ENCODE peak calls at places on chromosomes 1 and 21, in seven cellular contexts. M is mesenchymal stem cell, E is PC-9, U is lower lobe of right lung, V is cardiac muscle cell, A is suprapubic skin, W is GM23338. Y is an unnamed sample. For H3K27me3, the result is how much of the 10 kb centered on the place peaks cover.

GRCh38 chr1:208434008-208434407 is 189.8 kb upstream of the PLXNA2 start:
- DNase-seq in U (no peak), M (peak), E (no peak), A (no peak), V (peak), W (no peak), Y (no peak)

GRCh38 chr1:12464028-12464427 is 154.0 kb downstream of the DHRS3 start:
- DNase-seq in V (no peak), M (no peak), W (no peak), A (no peak), U (no peak), E (no peak), Y (no peak)

GRCh38 chr1:1984560-1985070 is 19.0 kb downstream of the CFAP74 start:
- DNase-seq in A (no peak), W (no peak), M (no peak), V (no peak), E (no peak), U (no peak), Y (no peak)

GRCh38 chr1:171817511-171818265 is 23.6 kb upstream of the DNM3 start:
- DNase-seq in A (no peak), V (no peak), U (no peak), E (peak), W (peak), M (peak), Y (no peak)

GRCh38 chr21:41098481-41098880 is 69.5 kb upstream of the BACE2 start:
- DNase-seq in M (no peak), W (no peak), V (no peak), A (no peak), U (no peak), E (no peak), Y (no peak)

GRCh38 chr1:211229365-211229759 is 29.8 kb upstream of the RCOR3 start:
- DNase-seq in W (no peak), E (no peak), U (no peak), A (no peak), V (no peak), M (no peak), Y (no peak)

GRCh38 chr1:95371666-95372320 is 137.8 kb downstream of the RWDD3 start:
- DNase-seq in U (no peak), E (no peak), V (no peak), W (no peak), M (no peak), A (no peak), Y (no peak)

GRCh38 chr1:11765661-11766428 is 3.9 kb downstream of the C1orf167 start:
- DNase-seq in V (no peak), U (no peak), M (no peak), E (no peak), A (no peak), W (no peak), Y (no peak)

GRCh38 chr1:53577141-53578100 is 118.2 kb downstream of the DMRTB1 start:
- DNase-seq in V (no peak), W (peak), U (no peak), E (no peak), M (no peak), A (peak), Y (no peak)

GRCh38 chr1:92708368-92708950 is 76.4 kb downstream of the EVI5 start:
- DNase-seq in W (no peak), U (no peak), V (no peak), M (peak), E (no peak), A (no peak), Y (no peak)

GRCh38 chr1:32813941-32814739 is 3.0 kb downstream of the YARS1 start:
- DNase-seq in W (no peak), M (peak), U (no peak), E (no peak), V (no peak), A (no peak), Y (no peak)

GRCh38 chr1:52967666-52968065 is 40.6 kb downstream of the SCP2 start:
- DNase-seq in E (no peak), M (no peak), U (no peak), A (no peak), V (no peak), W (no peak), Y (no peak)

GRCh38 chr1:227136210-227136609 is 182.1 kb downstream of the CDC42BPA start:
- DNase-seq in E (no peak), A (no peak), M (no peak), W (no peak), V (no peak), U (no peak), Y (no peak)

GRCh38 chr1:234106032-234106431 is 201.6 kb downstream of the SLC35F3 start:
- DNase-seq in V (no peak), E (no peak), A (no peak), M (no peak), W (no peak), U (no peak), Y (no peak)

GRCh38 chr21:35528109-35529042 is 479.3 kb upstream of the RUNX1 start:
- DNase-seq in M (no peak), U (peak), V (no peak), A (no peak), W (no peak), E (no peak), Y (peak)

GRCh38 chr21:34311561-34312330 is 52.1 kb upstream of the KCNE2 start:
- DNase-seq in W (no peak), A (no peak), E (no peak), U (no peak), V (no peak), M (no peak), Y (no peak)

GRCh38 chr1:53182111-53182593 is 14.5 kb upstream of the CPT2 start:
- DNase-seq in V (peak), A (peak), U (peak), E (peak), W (peak), M (peak), Y (peak)

GRCh38 chr1:229781453-229781852 is 155.4 kb downstream of the URB2 start:
- DNase-seq in W (peak), U (peak), M (no peak), V (no peak), E (no peak), A (no peak), Y (no peak)

GRCh38 chr1:87292684-87293493 is 35.8 kb upstream of the LMO4 start:
- DNase-seq in E (peak), M (peak), U (no peak), A (no peak), V (peak), W (peak), Y (peak)

GRCh38 chr1:71043061-71043460 is 4.6 kb downstream of the PTGER3 start:
- DNase-seq in U (no peak), A (no peak), E (no peak), V (no peak), M (no peak), W (no peak), Y (no peak)

GRCh38 chr1:11147371-11147770 is 41.8 kb upstream of the ANGPTL7 start:
- DNase-seq in V (no peak), M (no peak), U (no peak), E (peak), W (no peak), A (no peak), Y (no peak)

GRCh38 chr1:182003953-182004586 is 57.4 kb downstream of the ZNF648 start:
- DNase-seq in A (no peak), V (no peak), U (no peak), W (peak), M (no peak), E (no peak), Y (peak)

GRCh38 chr1:22530701-22531100 is 32.6 kb upstream of the EPHA8 start:
- DNase-seq in E (no peak), A (no peak), U (no peak), W (no peak), M (no peak), V (no peak), Y (no peak)

GRCh38 chr21:37631319-37632117 is 264.9 kb downstream of the DYRK1A start:
- DNase-seq in V (no peak), U (no peak), M (peak), W (peak), A (no peak), E (peak), Y (no peak)

GRCh38 chr1:24191860-24192259 is 4.8 kb upstream of the IFNLR1 start:
- DNase-seq in A (no peak), E (peak), U (no peak), V (no peak), W (no peak), M (peak), Y (no peak)

GRCh38 chr1:33228935-33229487 is 27.3 kb upstream of the ZNF362 start:
- DNase-seq in V (no peak), A (no peak), W (no peak), U (no peak), M (peak), E (peak), Y (peak)

GRCh38 chr1:202860744-202861419 is 28.1 kb downstream of the RABIF start:
- DNase-seq in E (peak), U (peak), A (no peak), M (peak), V (peak), W (peak), Y (peak)

GRCh38 chr1:156433602-156434001 is 64.6 kb downstream of the RHBG start:
- DNase-seq in A (no peak), U (no peak), M (no peak), E (no peak), W (peak), V (no peak), Y (no peak)

GRCh38 chr1:242530761-242531160 is 6.3 kb upstream of the PLD5 start:
- DNase-seq in U (no peak), V (no peak), A (no peak), M (no peak), W (no peak), E (no peak), Y (no peak)

GRCh38 chr21:46294647-46295176 is 8.6 kb downstream of the YBEY start:
- DNase-seq in E (peak), M (peak), A (no peak), W (no peak), U (peak), V (no peak), Y (peak)

GRCh38 chr1:90879281-90879680 is 142.6 kb downstream of the ZNF644 start:
- DNase-seq in E (no peak), A (no peak), M (peak), V (no peak), W (peak), U (no peak), Y (no peak)

GRCh38 chr1:56202743-56203142 is 376.6 kb downstream of the PLPP3 start:
- DNase-seq in U (no peak), W (no peak), E (no peak), A (no peak), M (peak), V (no peak), Y (no peak)

GRCh38 chr1:167922611-167923074 is 8.7 kb upstream of the ADCY10 start:
- DNase-seq in A (no peak), U (no peak), V (no peak), E (peak), M (no peak), W (no peak), Y (no peak)

GRCh38 chr1:230825061-230825803 is 43.1 kb downstream of the C1orf198 start:
- DNase-seq in E (peak), U (no peak), M (peak), V (no peak), W (no peak), A (no peak), Y (no peak)

GRCh38 chr1:23585321-23586022 is 26.2 kb upstream of the ID3 start:
- DNase-seq in A (peak), U (no peak), W (no peak), V (no peak), E (peak), M (peak), Y (no peak)

GRCh38 chr1:115670476-115671175 is 28.9 kb downstream of the VANGL1 start:
- DNase-seq in M (no peak), W (no peak), A (no peak), V (no peak), E (peak), U (no peak), Y (no peak)

GRCh38 chr1:40384413-40384762 is 10.9 kb downstream of the SMAP2 start:
- DNase-seq in M (no peak), W (peak), E (no peak), U (no peak), A (no peak), V (no peak), Y (no peak)

GRCh38 chr1:67711850-67712202 is 26.8 kb downstream of the GADD45A start:
- DNase-seq in V (no peak), E (no peak), M (peak), A (no peak), W (no peak), U (no peak), Y (no peak)

GRCh38 chr1:223363057-223363855 is 720 bp downstream of the SUSD4 start:
- DNase-seq in E (no peak), U (peak), W (peak), A (no peak), V (peak), M (peak), Y (peak)

GRCh38 chr1:65339866-65340483 is 30.6 kb downstream of the DNAJC6 start:
- DNase-seq in W (no peak), E (peak), M (peak), U (no peak), V (peak), A (no peak), Y (no peak)

DNA sequence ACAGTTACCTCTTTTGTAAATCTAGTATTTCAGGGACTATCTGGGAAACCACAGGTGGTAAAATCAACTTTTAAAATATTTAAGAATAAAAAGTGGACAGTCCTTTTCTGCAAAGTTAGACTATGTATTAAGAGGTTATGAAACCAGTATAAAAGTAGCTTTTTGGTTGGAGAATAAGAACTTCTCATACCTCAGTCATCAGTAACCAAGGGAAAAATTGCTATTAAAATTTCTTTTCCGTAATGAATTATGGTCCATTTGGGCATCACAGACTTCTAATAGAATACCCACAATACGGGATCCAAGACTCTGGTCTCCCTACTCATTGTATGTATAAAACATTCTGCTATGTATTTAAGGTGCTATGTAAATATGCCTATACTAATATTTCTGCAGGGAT is 51.9 kb downstream of the ABL2 start:
- DNase-seq in M (no peak), A (no peak), E (no peak), V (no peak), W (no peak), U (no peak), Y (no peak)
- H3K4me3 ChIP-seq in M (no peak), A (no peak), E (no peak), V (no peak), W (no peak), U (no peak), Y (no peak)

DNA sequence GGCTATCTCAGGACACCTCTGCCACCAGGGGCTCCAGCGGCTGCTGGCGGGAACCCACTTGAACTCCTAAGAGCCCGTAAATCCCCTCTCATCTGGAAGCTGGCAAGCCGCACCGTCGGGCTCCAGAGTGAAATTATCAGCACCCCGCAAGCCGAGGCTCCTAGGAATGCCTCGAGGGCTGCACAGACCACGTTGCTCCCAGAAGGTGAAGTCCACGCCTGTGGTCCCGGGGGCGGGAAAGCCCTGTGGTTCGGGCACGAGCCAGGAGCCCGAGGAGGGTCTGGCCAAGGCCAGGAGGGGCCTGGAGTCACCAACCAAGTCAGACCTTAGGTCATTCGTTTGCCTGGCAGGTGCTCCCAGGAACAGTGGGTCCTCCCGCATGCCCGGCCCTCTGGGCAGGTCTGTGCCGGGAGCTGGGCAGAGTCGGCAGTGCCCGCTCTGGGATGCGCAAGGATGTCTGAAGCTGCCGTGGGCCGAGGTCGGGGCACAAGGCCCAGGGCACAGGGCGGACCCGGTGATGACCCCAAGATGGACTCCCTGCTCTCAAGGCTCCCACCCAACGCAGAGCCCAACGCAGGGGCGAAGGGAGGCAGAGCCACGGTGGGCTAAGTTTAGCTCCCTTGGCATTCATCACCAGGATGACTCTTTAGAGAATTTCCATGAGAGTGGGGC is 8.9 kb downstream of the ACTRT2 start:
- DNase-seq in U (no peak), M (no peak), W (no peak), E (no peak), A (peak), V (no peak), Y (no peak)
- H3K27me3 ChIP-seq in U (under half), M (under half), W (under half), E (half or more), A (half or more), V (under half), Y (under half)

DNA sequence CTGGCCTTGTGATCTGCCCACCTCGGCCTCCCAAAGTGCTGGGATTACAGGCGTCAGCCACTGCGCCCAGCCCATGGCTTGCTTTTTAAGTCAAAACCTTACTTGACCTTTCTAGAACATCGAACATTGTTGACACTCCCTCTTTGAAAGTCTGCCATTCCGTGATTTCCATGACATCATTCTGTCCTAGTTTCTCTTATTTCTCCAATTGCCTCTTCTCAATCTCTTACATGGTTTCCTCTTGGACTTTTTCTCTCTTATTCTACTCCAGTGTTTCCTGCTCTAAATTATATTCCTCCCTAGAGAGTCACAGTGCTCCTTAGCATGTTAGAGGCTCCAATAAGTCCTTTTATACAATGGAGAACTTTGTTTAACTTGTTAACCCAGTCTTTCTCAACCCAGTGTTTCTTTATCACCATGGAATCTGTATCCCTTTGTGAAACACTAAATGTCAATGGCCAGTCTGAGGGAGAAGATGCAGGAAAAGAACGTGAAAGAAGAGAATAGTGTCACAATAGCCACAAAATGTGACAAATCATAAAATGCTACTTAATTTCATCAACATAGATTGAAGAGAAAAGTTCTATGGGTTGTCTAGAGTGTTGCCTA is 25.5 kb downstream of the JAM2 start:
- DNase-seq in A (no peak), U (no peak), V (no peak), M (no peak), E (no peak), W (no peak), Y (peak)
- H3K27ac ChIP-seq in A (peak), U (no peak), V (no peak), M (no peak), E (no peak), W (no peak), Y (peak)

GRCh38 chr1:160243767-160244166 is 18.6 kb downstream of the DCAF8 start:
- DNase-seq in A (no peak), W (no peak), U (no peak), V (no peak), E (no peak), M (no peak), Y (no peak)
- H3K4me3 ChIP-seq in A (no peak), W (no peak), U (no peak), V (no peak), E (no peak), M (no peak), Y (no peak)

GRCh38 chr1:116791727-116792126 is 37.5 kb downstream of the CD2 start:
- DNase-seq in W (no peak), U (no peak), V (no peak), E (no peak), M (no peak), A (no peak), Y (no peak)

GRCh38 chr1:116794804-116795481 is 40.7 kb downstream of the CD2 start:
- DNase-seq in U (no peak), E (no peak), M (no peak), W (no peak), V (no peak), A (no peak), Y (no peak)

GRCh38 chr1:116795482-116795829 is 41.2 kb downstream of the CD2 start:
- DNase-seq in U (no peak), V (no peak), M (no peak), E (no peak), W (no peak), A (no peak), Y (no peak)

GRCh38 chr1:116793357-116793935 is 39.2 kb downstream of the CD2 start:
- DNase-seq in V (no peak), M (no peak), W (no peak), E (no peak), U (no peak), A (no peak), Y (no peak)
- H3K27me3 ChIP-seq in V (under half), M (under half), W (under half), E (under half), U (under half), A (under half), Y (under half)

DNA sequence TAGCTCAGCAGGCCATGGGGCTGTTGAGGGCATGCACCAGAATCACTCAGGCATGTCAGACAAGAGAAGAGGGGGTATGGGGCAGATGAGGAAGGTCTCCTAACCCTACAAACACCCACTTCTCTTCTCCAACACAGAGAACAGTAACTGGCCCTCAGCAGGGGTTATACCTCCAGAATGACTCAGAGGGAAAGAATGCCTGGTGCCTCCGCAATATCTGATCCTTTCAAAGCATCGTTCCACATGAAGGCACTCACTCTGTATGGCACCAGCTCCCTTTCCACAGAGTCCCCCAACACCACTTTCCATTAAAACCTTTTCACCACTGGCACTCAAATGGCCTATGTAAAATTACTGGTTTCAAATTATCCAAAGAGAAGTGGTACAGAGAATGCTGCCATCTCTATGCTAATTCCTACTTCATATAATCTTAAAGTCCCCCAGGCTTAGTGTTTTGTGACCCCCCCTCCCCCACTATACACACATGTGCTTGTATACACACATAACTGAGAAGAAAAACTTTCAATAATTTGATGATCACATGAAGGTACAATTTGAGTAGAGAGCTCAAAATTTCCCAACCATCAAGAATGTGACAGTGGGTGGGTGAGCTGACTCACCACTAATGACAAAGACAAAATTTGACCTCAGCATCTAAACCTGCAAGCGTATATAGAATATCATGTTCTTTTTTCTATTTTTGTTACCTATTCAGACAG is 91.5 kb downstream of the SIPA1L2 start:
- DNase-seq in A (no peak), E (peak), V (peak), U (no peak), W (peak), M (peak), Y (no peak)
- H3K27ac ChIP-seq in A (no peak), E (peak), V (no peak), U (no peak), W (no peak), M (peak), Y (no peak)

GRCh38 chr1:187626056-187626455 is 797.3 kb downstream of the PLA2G4A start:
- DNase-seq in W (no peak), A (no peak), U (no peak), V (no peak), E (no peak), M (no peak), Y (no peak)

GRCh38 chr1:187617776-187618175 is 789.0 kb downstream of the PLA2G4A start:
- DNase-seq in W (no peak), U (no peak), V (no peak), M (no peak), A (no peak), E (no peak), Y (no peak)

GRCh38 chr1:187621961-187622360 is 793.2 kb downstream of the PLA2G4A start:
- DNase-seq in E (no peak), V (no peak), M (peak), A (no peak), U (no peak), W (no peak), Y (no peak)

GRCh38 chr1:187624812-187625542 is 796.2 kb downstream of the PLA2G4A start:
- DNase-seq in U (no peak), W (peak), A (no peak), V (no peak), E (no peak), M (peak), Y (no peak)

GRCh38 chr1:187622545-187622944 is 793.8 kb downstream of the PLA2G4A start:
- DNase-seq in U (no peak), V (no peak), E (no peak), M (no peak), W (no peak), A (no peak), Y (no peak)
- H3K4me3 ChIP-seq in U (no peak), V (no peak), E (no peak), M (no peak), W (no peak), A (no peak), Y (no peak)